ENCODE peak calls at places on chromosomes 3 and 15, in four cellular contexts. D is K562, T is HepG2, Z is GM12878. Q is an unnamed sample.

GRCh38 chr3:15903776-15904720 is 106.3 kb upstream of the ANKRD28 start:
- DNase-seq in Z (no peak), D (no peak), T (no peak), Q (no peak)

GRCh38 chr3:70096376-70097055 is 97.0 kb downstream of the SAMMSON start:
- DNase-seq in D (no peak), T (no peak), Z (peak), Q (no peak)

GRCh38 chr15:45855907-45856579 is 221.2 kb downstream of the SQOR start:
- DNase-seq in D (no peak), T (no peak), Z (no peak), Q (no peak)

GRCh38 chr3:72485649-72486048 is 362.6 kb downstream of the SHQ1 start:
- DNase-seq in T (no peak), D (no peak), Z (no peak), Q (no peak)

GRCh38 chr3:59660376-59660775 is 610.6 kb upstream of the CFAP20DC start:
- DNase-seq in Z (no peak), D (no peak), T (no peak), Q (no peak)

GRCh38 chr15:81235781-81236507 is 39.3 kb downstream of the IL16 start:
- DNase-seq in Z (no peak), D (peak), T (no peak), Q (no peak)

GRCh38 chr15:59298255-59298856 is 74.3 kb downstream of the MYO1E start:
- DNase-seq in Z (peak), D (no peak), T (no peak), Q (no peak)

GRCh38 chr3:41111011-41111410 is 88.3 kb upstream of the CTNNB1 start:
- DNase-seq in D (no peak), T (peak), Z (no peak), Q (no peak)

GRCh38 chr3:81554348-81554747 is 207.1 kb downstream of the GBE1 start:
- DNase-seq in T (peak), Z (no peak), D (no peak), Q (no peak)

GRCh38 chr3:11385908-11386307 is 113.7 kb downstream of the ATG7 start:
- DNase-seq in D (no peak), Z (no peak), T (no peak), Q (no peak)

GRCh38 chr3:183824761-183825379 is 507 bp downstream of the MAP6D1 start:
- DNase-seq in T (no peak), Z (no peak), D (no peak), Q (peak)

GRCh38 chr3:8856721-8857120 is 87.3 kb upstream of the OXTR start:
- DNase-seq in T (no peak), Z (no peak), D (no peak), Q (no peak)

GRCh38 chr3:196643201-196643749 is 3.8 kb downstream of the NRROS start:
- DNase-seq in T (no peak), D (no peak), Z (peak), Q (no peak)

GRCh38 chr15:67183443-67184169 is 70.9 kb downstream of the AAGAB start:
- DNase-seq in Z (no peak), T (peak), D (no peak), Q (no peak)
- TF ChIP-seq CBFB in Z (no peak), T (no peak), D (no peak), Q (no peak)

DNA sequence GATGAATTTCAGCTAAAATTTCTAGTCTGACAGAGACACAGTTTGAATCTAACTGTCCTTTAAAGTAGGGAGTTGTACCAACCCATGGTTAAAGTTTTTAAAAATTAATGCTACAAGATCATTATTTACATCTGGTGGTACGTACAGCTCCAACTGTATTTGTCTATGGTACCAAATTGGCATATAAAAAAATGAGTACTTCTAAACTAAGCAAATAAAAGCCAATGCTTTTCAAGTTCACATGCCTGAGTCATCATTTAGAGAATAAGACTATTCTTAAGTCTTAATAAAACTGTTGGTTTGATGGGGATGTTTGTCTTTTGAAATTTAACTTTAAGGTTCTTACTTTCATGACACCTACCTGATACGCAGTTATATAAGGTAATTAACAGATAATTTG is 21.0 kb upstream of the IFT57 start:
- DNase-seq in D (no peak), T (no peak), Z (no peak), Q (no peak)
- TF ChIP-seq CBFB in D (no peak), T (no peak), Z (no peak), Q (no peak)

GRCh38 chr3:186870421-186871201 is 28.1 kb downstream of the ADIPOQ start:
- DNase-seq in D (no peak), Z (no peak), T (no peak), Q (no peak)

GRCh38 chr3:186869253-186870235 is 27.0 kb downstream of the ADIPOQ start:
- DNase-seq in D (no peak), T (no peak), Z (no peak), Q (no peak)

GRCh38 chr3:186875708-186876107 is 33.2 kb downstream of the ADIPOQ start:
- DNase-seq in Z (no peak), T (no peak), D (no peak), Q (no peak)

GRCh38 chr3:186871403-186871924 is 29.0 kb downstream of the ADIPOQ start:
- DNase-seq in Z (no peak), T (no peak), D (peak), Q (no peak)
- TF ChIP-seq CBFB in Z (no peak), T (no peak), D (no peak), Q (no peak)

DNA sequence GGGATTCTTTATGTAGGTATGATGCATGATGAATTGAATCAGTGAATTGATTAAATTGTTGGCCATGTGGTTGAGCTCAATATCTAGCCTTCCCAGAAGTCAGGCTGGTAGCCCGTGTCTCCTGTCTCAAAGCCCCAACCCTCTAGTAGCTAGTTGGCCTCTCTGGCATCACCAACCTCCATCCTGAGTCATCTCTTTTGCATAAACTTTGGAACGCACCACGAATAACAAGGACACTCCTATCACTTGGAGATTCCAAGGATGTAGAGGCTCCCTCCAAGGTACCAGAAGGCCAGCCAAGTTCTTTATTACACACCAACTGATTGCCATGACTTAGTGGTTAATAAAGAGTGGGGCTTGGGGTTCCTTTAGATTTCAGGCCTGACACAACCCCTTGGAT is 148.4 kb downstream of the APBA2 start:
- DNase-seq in Z (no peak), T (no peak), D (no peak), Q (no peak)
- TF ChIP-seq CBFB in Z (no peak), T (no peak), D (no peak), Q (no peak)

GRCh38 chr15:50773389-50773788 is 7.9 kb upstream of the SPPL2A start:
- DNase-seq in Z (no peak), T (no peak), D (no peak), Q (no peak)
- TF ChIP-seq CBFB in Z (no peak), T (no peak), D (no peak), Q (no peak)

GRCh38 chr3:170584585-170585007 is 1.3 kb downstream of the SLC7A14 start:
- DNase-seq in T (peak), D (peak), Z (no peak), Q (peak)
- TF ChIP-seq CBFB in T (no peak), D (no peak), Z (no peak), Q (no peak)

GRCh38 chr3:127655641-127656040 is 17.1 kb upstream of the ABTB1 start:
- DNase-seq in Z (no peak), T (no peak), D (no peak), Q (no peak)

GRCh38 chr3:127650236-127650635 is 21.3 kb downstream of the PODXL2 start:
- DNase-seq in T (no peak), Z (no peak), D (no peak), Q (no peak)

GRCh38 chr3:127654374-127654773 is 18.4 kb upstream of the ABTB1 start:
- DNase-seq in Z (no peak), T (no peak), D (no peak), Q (no peak)

GRCh38 chr3:127651516-127652172 is 21.1 kb upstream of the ABTB1 start:
- DNase-seq in D (no peak), T (no peak), Z (no peak), Q (no peak)

DNA sequence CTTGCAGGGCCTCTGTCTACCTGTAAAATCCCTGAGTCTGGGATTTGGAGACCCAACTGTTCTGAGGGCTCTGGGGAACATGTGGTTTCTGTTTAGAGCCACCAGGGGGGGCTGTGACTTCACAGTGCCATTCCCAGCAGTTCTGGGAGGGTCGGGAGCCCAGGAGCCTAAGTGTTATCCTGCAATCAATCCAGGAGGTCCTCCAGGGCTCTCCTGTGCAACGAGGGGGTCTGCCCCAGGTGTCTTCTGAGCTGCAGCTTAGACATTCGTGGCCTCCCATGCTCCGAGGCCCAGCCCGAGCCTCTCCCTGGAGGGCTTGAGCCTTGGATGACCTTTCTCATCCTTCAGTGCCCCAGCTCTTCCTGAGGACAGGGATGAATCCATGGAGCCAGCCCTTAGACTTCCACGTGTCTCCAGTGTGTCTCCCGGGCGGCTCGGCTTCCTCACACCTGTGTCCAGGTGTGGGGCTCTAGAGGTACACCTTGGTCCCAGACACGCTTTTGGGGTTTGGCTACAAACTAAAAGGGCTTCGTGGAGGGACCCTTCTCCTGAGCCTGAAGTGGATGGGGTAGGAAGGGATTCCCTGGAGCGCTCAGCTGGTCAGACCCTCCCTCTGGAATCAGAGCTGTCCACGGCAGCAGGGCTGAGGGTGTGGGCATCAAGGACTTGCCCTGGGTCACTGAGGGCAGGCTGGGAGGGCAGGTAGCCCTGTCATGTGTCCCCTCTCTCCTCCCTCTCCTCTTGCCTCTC is 20.3 kb upstream of the ABTB1 start:
- DNase-seq in D (peak), Z (no peak), T (peak), Q (peak)
- TF ChIP-seq CBFB in D (no peak), Z (no peak), T (no peak), Q (no peak)

DNA sequence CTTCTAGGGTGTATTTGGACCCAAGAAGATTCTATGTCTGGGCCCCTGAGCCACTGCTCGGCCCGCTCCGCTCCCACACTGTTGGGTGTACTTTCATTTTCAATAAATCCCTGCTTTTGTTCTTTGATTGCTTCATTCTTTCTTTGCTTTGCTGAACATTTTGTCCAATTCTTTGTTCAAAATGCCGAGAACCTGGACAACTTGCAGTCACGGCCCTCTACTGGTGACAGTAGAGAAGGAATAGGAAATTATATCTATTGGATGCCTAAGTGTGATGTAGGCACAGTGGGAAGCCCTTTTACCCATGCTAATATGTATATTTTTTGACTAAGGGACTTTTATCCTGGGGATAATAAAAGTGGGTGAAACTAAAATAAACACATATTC is 340.8 kb downstream of the LRRC3B start:
- DNase-seq in T (peak), D (no peak), Z (no peak), Q (no peak)
- TF ChIP-seq CBFB in T (no peak), D (no peak), Z (no peak), Q (no peak)

GRCh38 chr3:94285874-94286273 is 223.0 kb downstream of the NSUN3 start:
- DNase-seq in T (no peak), D (no peak), Z (no peak), Q (no peak)
- TF ChIP-seq CBFB in T (no peak), D (no peak), Z (no peak), Q (no peak)

GRCh38 chr15:65275728-65276126 is 11.0 kb downstream of the PARP16 start:
- DNase-seq in D (peak), Z (no peak), T (peak), Q (no peak)
- TF ChIP-seq CBFB in D (no peak), Z (no peak), T (no peak), Q (no peak)

Q was measured in WTC11.